ENCODE peak calls at places on chromosome 18, in five cellular contexts. Q, O, H, A and G are unnamed samples.

GRCh38 chr18:7273301-7273911 is 42.5 kb downstream of the LRRC30 start:
- DNase-seq in H (no peak), O (peak), Q (peak), A (no peak), G (no peak)

GRCh38 chr18:3607309-3608098 is 157.5 kb downstream of the TGIF1 start:
- DNase-seq in O (no peak), H (no peak), A (no peak), Q (no peak), G (no peak)

GRCh38 chr18:11669271-11669947 is 19.7 kb upstream of the GNAL start:
- DNase-seq in H (no peak), A (no peak), O (no peak), Q (no peak), G (no peak)

GRCh38 chr18:629303-630150 is 27.9 kb upstream of the TYMS start:
- DNase-seq in A (no peak), Q (no peak), O (no peak), H (no peak), G (no peak)

GRCh38 chr18:22228930-22229329 is 59.5 kb downstream of the GATA6 start:
- DNase-seq in A (no peak), H (no peak), Q (peak), O (no peak), G (no peak)

GRCh38 chr18:31185551-31185950 is 22.9 kb upstream of the DSC1 start:
- DNase-seq in A (no peak), H (no peak), O (no peak), Q (no peak), G (no peak)

GRCh38 chr18:71250191-71250590 is 961.3 kb downstream of the SOCS6 start:
- DNase-seq in Q (peak), O (no peak), H (no peak), A (no peak), G (no peak)

GRCh38 chr18:48627216-48627615 is 88.4 kb downstream of the CTIF start:
- DNase-seq in O (no peak), A (no peak), Q (peak), H (no peak), G (no peak)

GRCh38 chr18:22188551-22189267 is 19.3 kb downstream of the GATA6 start:
- DNase-seq in Q (no peak), H (no peak), O (peak), A (no peak), G (no peak)

GRCh38 chr18:10949655-10950054 is 199.7 kb downstream of the PIEZO2 start:
- DNase-seq in Q (no peak), H (no peak), O (no peak), A (no peak), G (no peak)

GRCh38 chr18:23069481-23069880 is 65.8 kb upstream of the CABLES1 start:
- DNase-seq in A (no peak), H (no peak), O (no peak), Q (no peak), G (no peak)

GRCh38 chr18:37481058-37481457 is 84.5 kb downstream of the CELF4 start:
- DNase-seq in O (no peak), A (no peak), H (no peak), Q (no peak), G (no peak)

GRCh38 chr18:616380-616995 is 19.7 kb downstream of the CLUL1 start:
- DNase-seq in O (no peak), H (no peak), Q (peak), A (no peak), G (no peak)

GRCh38 chr18:49609416-49610284 is 47.8 kb downstream of the LIPG start:
- DNase-seq in H (no peak), A (no peak), O (no peak), Q (peak), G (no peak)

GRCh38 chr18:38077219-38077618 is 511.6 kb upstream of the CELF4 start:
- DNase-seq in Q (no peak), O (no peak), H (no peak), A (no peak), G (no peak)

GRCh38 chr18:48563027-48563426 is 24.2 kb downstream of the CTIF start:
- DNase-seq in O (no peak), H (no peak), A (no peak), Q (peak), G (no peak)

GRCh38 chr18:54737986-54738385 is 90.3 kb upstream of the RAB27B start:
- DNase-seq in Q (peak), O (no peak), A (no peak), H (no peak), G (no peak)

GRCh38 chr18:69397096-69397495 is 3.6 kb upstream of the DOK6 start:
- DNase-seq in A (no peak), Q (peak), H (no peak), O (no peak), G (no peak)

GRCh38 chr18:7300971-7301553 is 70.2 kb downstream of the LRRC30 start:
- DNase-seq in H (no peak), O (no peak), Q (no peak), A (no peak), G (no peak)

GRCh38 chr18:79490593-79491551 is 95.1 kb downstream of the NFATC1 start:
- DNase-seq in A (peak), Q (no peak), O (no peak), H (no peak), G (no peak)

GRCh38 chr18:31591113-31591512 is 564 bp upstream of the TTR start:
- DNase-seq in A (no peak), O (no peak), Q (no peak), H (no peak), G (no peak)

GRCh38 chr18:44895176-44895798 is 214.6 kb downstream of the SETBP1 start:
- DNase-seq in O (peak), Q (peak), H (no peak), A (no peak), G (no peak)

GRCh38 chr18:58669731-58670379 is 1.4 kb upstream of the MALT1 start:
- DNase-seq in O (no peak), H (no peak), Q (peak), A (no peak), G (no peak)

GRCh38 chr18:74806073-74806472 is 208.4 kb downstream of the ZNF407 start:
- DNase-seq in A (no peak), O (no peak), Q (no peak), H (no peak), G (no peak)

GRCh38 chr18:27311114-27311513 is 126.0 kb upstream of the CHST9 start:
- DNase-seq in H (no peak), A (no peak), Q (no peak), O (no peak), G (no peak)

GRCh38 chr18:57148263-57148662 is 1.4 kb downstream of the BOD1L2 start:
- DNase-seq in A (no peak), O (no peak), Q (no peak), H (no peak), G (no peak)

GRCh38 chr18:12255626-12256026 is 1.5 kb downstream of the CIDEA start:
- DNase-seq in Q (peak), O (no peak), A (no peak), H (no peak), G (no peak)

GRCh38 chr18:57603871-57604270 is 17.4 kb upstream of the FECH start:
- DNase-seq in Q (no peak), A (no peak), O (no peak), H (no peak), G (no peak)

GRCh38 chr18:35777042-35777441 is 195.4 kb upstream of the RMP24 start:
- DNase-seq in H (no peak), Q (no peak), A (no peak), O (no peak), G (no peak)

GRCh38 chr18:10739152-10739551 is 213.3 kb downstream of the NAPG start:
- DNase-seq in H (no peak), Q (no peak), O (no peak), A (no peak), G (no peak)

GRCh38 chr18:7084080-7084765 is 33.4 kb downstream of the LAMA1 start:
- DNase-seq in O (no peak), H (no peak), Q (peak), A (no peak), G (no peak)